ENCODE peak calls at places on chromosomes 5 and 9, in four cellular contexts. R is H9, Z is H1, W is mesendoderm. O is an unnamed sample. For H3K4me1, the result is how much of the 10 kb centered on the place peaks cover.

GRCh38 chr5:130939059-130939458 is 226.0 kb downstream of the HINT1 start:
- DNase-seq in R (no peak), Z (no peak), W (no peak), O (no peak)

GRCh38 chr5:124421584-124421983 is 324.9 kb downstream of the ZNF608 start:
- DNase-seq in R (no peak), Z (no peak), W (no peak), O (no peak)

GRCh38 chr5:3671366-3671765 is 75.7 kb downstream of the IRX1 start:
- DNase-seq in R (no peak), Z (no peak), W (no peak), O (no peak)

GRCh38 chr5:92885950-92886349 is 695.1 kb downstream of the NR2F1-AS1 start:
- DNase-seq in R (peak), Z (peak), W (peak), O (no peak)

GRCh38 chr5:151699071-151699901 is 12.6 kb upstream of the SPARC start:
- DNase-seq in R (peak), Z (no peak), W (peak), O (peak)

GRCh38 chr5:103461223-103461622 is 101.4 kb downstream of the NUDT12 start:
- DNase-seq in R (no peak), Z (no peak), W (no peak), O (peak)

GRCh38 chr9:127493592-127494303 is 42.4 kb downstream of the LRSAM1 start:
- DNase-seq in R (no peak), Z (no peak), W (no peak), O (no peak)

GRCh38 chr5:60092671-60093422 is 199.3 kb upstream of the PDE4D start:
- DNase-seq in R (no peak), Z (no peak), W (no peak), O (peak)

GRCh38 chr5:157193699-157194424 is 13.2 kb downstream of the ITK start:
- DNase-seq in R (no peak), Z (no peak), W (no peak), O (no peak)

GRCh38 chr9:128136816-128137793 is 9.6 kb upstream of the PTGES2 start:
- DNase-seq in R (no peak), Z (no peak), W (no peak), O (peak)

GRCh38 chr5:145531038-145531734 is 304.0 kb downstream of the PRELID2 start:
- DNase-seq in R (no peak), Z (no peak), W (no peak), O (peak)

GRCh38 chr9:84781431-84781830 is 111.9 kb downstream of the NTRK2 start:
- DNase-seq in R (no peak), Z (no peak), W (peak), O (no peak)

GRCh38 chr5:139335811-139336210 is 5.8 kb upstream of the PAIP2 start:
- DNase-seq in R (no peak), Z (no peak), W (peak), O (no peak)

GRCh38 chr5:32814620-32815019 is 103.5 kb downstream of the NPR3 start:
- DNase-seq in R (no peak), Z (no peak), W (no peak), O (peak)

GRCh38 chr5:38783011-38783551 is 62.7 kb upstream of the OSMR start:
- DNase-seq in R (no peak), Z (no peak), W (peak), O (peak)

GRCh38 chr9:7967093-7967827 is 167.7 kb upstream of the DMAC1 start:
- DNase-seq in R (no peak), Z (no peak), W (no peak), O (no peak)

GRCh38 chr5:177311361-177311722 is 356 bp downstream of the MXD3 start:
- DNase-seq in R (peak), Z (no peak), W (no peak), O (no peak)

GRCh38 chr9:129627556-129628492 is 1.9 kb downstream of the NTMT1 start:
- DNase-seq in R (no peak), Z (no peak), W (no peak), O (no peak)

GRCh38 chr9:92804727-92805126 is 40.1 kb upstream of the BICD2 start:
- DNase-seq in R (no peak), Z (no peak), W (peak), O (no peak)

GRCh38 chr9:87011551-87011950 is 64.2 kb upstream of the GAS1 start:
- DNase-seq in R (no peak), Z (no peak), W (no peak), O (no peak)

GRCh38 chr9:5832543-5833529 is at the start of gene ERMP1:
- DNase-seq in R (peak), Z (peak), W (peak), O (peak)

GRCh38 chr9:129547869-129548570 is 72.9 kb downstream of the C9orf50 start:
- DNase-seq in R (no peak), Z (no peak), W (no peak), O (no peak)

GRCh38 chr5:174352681-174353080 is 307.2 kb downstream of the NSG2 start:
- DNase-seq in R (no peak), Z (no peak), W (no peak), O (no peak)

GRCh38 chr9:26893030-26893676 is 551 bp upstream of the CAAP1 start:
- DNase-seq in R (no peak), Z (no peak), W (peak), O (no peak)

GRCh38 chr9:35341585-35341984 is 148.3 kb upstream of the RUSC2 start:
- DNase-seq in R (peak), Z (no peak), W (peak), O (peak)

GRCh38 chr9:114592356-114592755 is 4.8 kb downstream of the ATP6V1G1 start:
- DNase-seq in R (no peak), Z (no peak), W (peak), O (peak)

GRCh38 chr9:5909999-5910398 is 19.3 kb downstream of the MLANA start:
- DNase-seq in R (no peak), Z (no peak), W (no peak), O (peak)

GRCh38 chr9:92984976-92985375 is 37.7 kb downstream of the FGD3 start:
- DNase-seq in R (no peak), Z (no peak), W (no peak), O (no peak)

GRCh38 chr9:115373710-115374045 is 255.7 kb upstream of the TNC start:
- DNase-seq in R (no peak), Z (no peak), W (no peak), O (no peak)

GRCh38 chr9:83019246-83019645 is 43.7 kb downstream of the RASEF start:
- DNase-seq in R (no peak), Z (no peak), W (no peak), O (no peak)

GRCh38 chr5:9196403-9197224 is 349.3 kb downstream of the SEMA5A start:
- DNase-seq in R (no peak), Z (no peak), W (peak), O (peak)

GRCh38 chr9:36306481-36307306 is 48.4 kb upstream of the GNE start:
- DNase-seq in R (no peak), Z (no peak), W (peak), O (peak)

GRCh38 chr5:159819671-159820411 is 96.4 kb upstream of the ADRA1B start:
- DNase-seq in R (no peak), Z (no peak), W (no peak), O (no peak)

GRCh38 chr9:126379661-126380365 is 53.2 kb downstream of the MVB12B start:
- DNase-seq in R (peak), Z (no peak), W (no peak), O (peak)

GRCh38 chr9:4048441-4048840 is 251.4 kb downstream of the GLIS3 start:
- DNase-seq in R (no peak), Z (no peak), W (peak), O (peak)

GRCh38 chr5:170986598-170986997 is 124.8 kb downstream of the RANBP17 start:
- DNase-seq in R (no peak), Z (no peak), W (peak), O (peak)

GRCh38 chr5:170848033-170848432 is 13.8 kb upstream of the RANBP17 start:
- DNase-seq in R (no peak), Z (no peak), W (no peak), O (peak)

GRCh38 chr5:154370119-154370518 is 75.7 kb upstream of the SAP30L start:
- DNase-seq in R (no peak), Z (no peak), W (peak), O (peak)

GRCh38 chr9:89139450-89139849 is 39.2 kb downstream of the SHC3 start:
- DNase-seq in R (no peak), Z (no peak), W (no peak), O (peak)

GRCh38 chr9:89149726-89150125 is 28.9 kb downstream of the SHC3 start:
- DNase-seq in R (no peak), Z (no peak), W (no peak), O (peak)

GRCh38 chr9:89145086-89145485 is 33.5 kb downstream of the SHC3 start:
- DNase-seq in R (no peak), Z (no peak), W (no peak), O (peak)

GRCh38 chr9:89143266-89143665 is 35.4 kb downstream of the SHC3 start:
- DNase-seq in R (no peak), Z (no peak), W (peak), O (no peak)

DNA sequence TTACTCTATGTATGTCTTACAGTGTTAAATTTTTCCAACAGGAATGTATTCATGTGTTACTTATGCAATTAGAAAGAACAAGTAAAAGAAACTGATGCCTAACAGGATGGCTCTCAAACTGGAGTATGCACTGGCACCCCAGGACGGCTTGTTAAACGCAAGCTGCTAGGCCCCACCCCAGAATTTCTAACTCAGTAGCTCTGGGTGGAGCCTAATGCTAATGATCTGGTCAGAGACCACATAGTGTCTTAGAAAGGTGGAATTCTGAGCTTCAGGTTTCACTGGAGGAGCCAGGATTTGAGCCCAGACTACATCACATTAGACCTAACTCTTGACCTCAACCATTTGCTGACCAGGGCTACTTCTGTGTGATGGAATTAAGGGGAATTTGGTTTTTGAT is 34.4 kb downstream of the SHC3 start:
- DNase-seq in R (no peak), Z (no peak), W (peak), O (no peak)
- H4K5ac ChIP-seq in R (no peak), Z (no peak), W (no peak), O (no peak)

GRCh38 chr9:78856781-78857180 is 559.9 kb downstream of the PSAT1 start:
- DNase-seq in R (no peak), Z (no peak), W (peak), O (no peak)

GRCh38 chr9:78860806-78861475 is 564.0 kb downstream of the PSAT1 start:
- DNase-seq in R (no peak), Z (no peak), W (peak), O (peak)

GRCh38 chr9:78856144-78856543 is 559.2 kb downstream of the PSAT1 start:
- DNase-seq in R (no peak), Z (no peak), W (no peak), O (peak)

GRCh38 chr9:78858266-78858665 is 561.3 kb downstream of the PSAT1 start:
- DNase-seq in R (no peak), Z (no peak), W (peak), O (peak)

GRCh38 chr9:78857371-78858225 is 560.7 kb downstream of the PSAT1 start:
- DNase-seq in R (no peak), Z (no peak), W (peak), O (no peak)
- H3K4me1 ChIP-seq in R (under half), Z (under half), W (under half), O (under half)

GRCh38 chr5:126269511-126269910 is 153.7 kb upstream of the GRAMD2B start:
- DNase-seq in R (no peak), Z (no peak), W (no peak), O (no peak)
- H4K5ac ChIP-seq in R (no peak), Z (no peak), W (no peak), O (no peak)

GRCh38 chr9:90795879-90796317 is 5.7 kb upstream of the SYK start:
- DNase-seq in R (no peak), Z (no peak), W (no peak), O (no peak)

GRCh38 chr9:90789408-90789807 is 12.2 kb upstream of the SYK start:
- DNase-seq in R (no peak), Z (no peak), W (no peak), O (no peak)

GRCh38 chr9:90789862-90790261 is 11.8 kb upstream of the SYK start:
- DNase-seq in R (no peak), Z (no peak), W (no peak), O (no peak)

GRCh38 chr9:90795084-90795483 is 6.5 kb upstream of the SYK start:
- DNase-seq in R (no peak), Z (no peak), W (no peak), O (no peak)

DNA sequence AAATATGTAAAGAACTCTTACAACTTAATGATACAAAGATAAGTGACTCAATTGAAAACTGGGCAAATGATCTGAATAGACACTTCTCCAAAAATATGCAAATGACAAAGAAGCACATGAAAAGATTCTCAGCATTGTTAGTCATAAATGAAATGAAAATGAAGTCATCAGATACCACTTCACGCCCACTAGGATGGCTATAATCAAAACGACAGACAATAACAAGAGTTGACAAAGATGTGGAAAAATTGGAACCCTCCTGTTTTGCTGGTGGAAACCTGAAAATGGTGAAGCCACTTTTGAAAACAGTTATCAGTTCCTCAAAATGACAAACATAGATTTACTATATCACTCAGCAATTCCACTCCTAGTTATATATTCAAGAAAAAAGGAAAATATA is 7.9 kb upstream of the SYK start:
- DNase-seq in R (no peak), Z (no peak), W (no peak), O (no peak)
- H3K4me1 ChIP-seq in R (under half), Z (under half), W (under half), O (under half)

GRCh38 chr5:11599499-11599898 is 304.7 kb downstream of the CTNND2 start:
- DNase-seq in R (no peak), Z (no peak), W (no peak), O (no peak)

GRCh38 chr5:11602298-11602697 is 301.9 kb downstream of the CTNND2 start:
- DNase-seq in R (no peak), Z (no peak), W (no peak), O (no peak)

GRCh38 chr5:11595045-11595444 is 309.2 kb downstream of the CTNND2 start:
- DNase-seq in R (no peak), Z (no peak), W (peak), O (no peak)

GRCh38 chr5:11596185-11596584 is 308.1 kb downstream of the CTNND2 start:
- DNase-seq in R (no peak), Z (no peak), W (peak), O (no peak)

DNA sequence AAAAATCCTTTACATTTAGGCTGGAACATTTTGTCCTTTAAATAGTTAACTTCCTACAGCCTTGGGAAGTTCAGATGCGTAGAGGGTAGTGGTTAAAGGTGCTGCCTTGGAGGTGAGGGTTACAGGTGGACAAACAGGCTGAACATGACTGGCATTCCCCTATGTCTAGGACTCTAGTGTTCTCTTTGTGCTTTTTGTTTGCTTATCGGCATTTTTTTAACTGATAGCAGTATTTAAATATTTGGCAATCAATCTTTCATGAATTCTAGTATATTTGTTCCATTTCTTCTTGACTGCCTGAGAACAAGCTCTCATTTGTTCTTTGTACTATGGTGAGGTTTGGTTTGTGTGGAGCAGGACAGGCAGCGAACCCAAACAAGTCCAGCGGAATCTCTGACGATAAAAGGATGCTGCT is 307.6 kb downstream of the CTNND2 start:
- DNase-seq in R (no peak), Z (no peak), W (no peak), O (no peak)
- H4K5ac ChIP-seq in R (no peak), Z (no peak), W (no peak), O (no peak)

GRCh38 chr5:126757713-126758357 is 19.1 kb upstream of the LMNB1 start:
- DNase-seq in R (no peak), Z (no peak), W (no peak), O (no peak)

GRCh38 chr5:126752052-126752785 is 24.7 kb upstream of the LMNB1 start:
- DNase-seq in R (no peak), Z (no peak), W (no peak), O (no peak)

GRCh38 chr5:126755593-126755992 is 21.3 kb upstream of the LMNB1 start:
- DNase-seq in R (no peak), Z (no peak), W (no peak), O (no peak)

GRCh38 chr5:126753227-126753626 is 23.7 kb upstream of the LMNB1 start:
- DNase-seq in R (no peak), Z (no peak), W (no peak), O (no peak)

DNA sequence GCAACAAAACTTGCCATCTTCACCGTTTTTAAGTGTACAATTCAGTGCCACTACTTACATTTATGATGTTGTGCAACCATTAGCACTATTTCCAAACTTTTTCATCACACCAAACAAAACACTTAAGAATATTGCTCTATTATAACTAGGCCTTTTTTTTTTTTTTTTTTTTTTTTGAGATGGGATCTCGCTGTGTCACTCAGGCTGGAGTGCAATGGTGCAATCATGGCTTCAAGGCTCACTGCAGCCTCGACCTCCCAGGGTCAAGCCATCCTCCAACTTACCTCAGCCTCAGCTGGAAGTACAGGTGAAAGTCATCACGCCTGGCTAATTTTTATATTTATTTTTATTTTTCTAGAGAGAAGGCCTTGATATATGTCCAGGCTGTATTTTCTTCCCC is 22.3 kb upstream of the LMNB1 start:
- DNase-seq in R (no peak), Z (no peak), W (no peak), O (no peak)
- H3K4me1 ChIP-seq in R (under half), Z (under half), W (under half), O (under half)

O was measured in IMR-90.